ENCODE peak calls at places on chromosome 20, in seven cellular contexts. S is left ventricle myocardium inferior, E is bronchial epithelial cell, Q is choroid plexus epithelial cell, D is upper lobe of left lung, H is dorsolateral prefrontal cortex, L is endothelial cell. F is an unnamed sample.

GRCh38 chr20:38304845-38305447 is 990 bp downstream of the BPI start:
- DNase-seq in H (no peak), D (peak), E (peak), S (no peak), L (peak), Q (peak), F (no peak)

GRCh38 chr20:46970937-46971630 is 76.4 kb downstream of the EYA2 start:
- DNase-seq in D (no peak), Q (peak), L (peak), E (peak), S (no peak), H (no peak), F (no peak)

GRCh38 chr20:6265204-6265904 is 142.5 kb upstream of the FERMT1 start:
- DNase-seq in Q (peak), L (no peak), S (no peak), H (no peak), E (peak), D (no peak), F (no peak)

GRCh38 chr20:41370176-41370575 is 3.6 kb upstream of the EMILIN3 start:
- DNase-seq in S (no peak), Q (no peak), D (no peak), H (no peak), E (peak), L (no peak), F (no peak)

GRCh38 chr20:38426006-38426405 is 9.1 kb downstream of the SNHG17 start:
- DNase-seq in S (no peak), D (no peak), L (no peak), E (peak), Q (peak), H (peak), F (no peak)

GRCh38 chr20:8401491-8401890 is 269.4 kb downstream of the PLCB1 start:
- DNase-seq in H (no peak), E (no peak), D (no peak), L (no peak), Q (peak), S (no peak), F (no peak)

GRCh38 chr20:62266340-62266739 is 28.0 kb downstream of the OSBPL2 start:
- DNase-seq in E (no peak), D (no peak), S (no peak), Q (peak), H (no peak), L (no peak), F (no peak)

GRCh38 chr20:11766961-11767360 is 150.7 kb upstream of the BTBD3 start:
- DNase-seq in S (no peak), D (no peak), H (no peak), E (peak), Q (no peak), L (no peak), F (no peak)

GRCh38 chr20:37590938-37591490 is 63.3 kb upstream of the BLCAP start:
- DNase-seq in L (no peak), D (no peak), H (no peak), Q (no peak), E (no peak), S (no peak), F (no peak)

GRCh38 chr20:33013701-33014326 is 6.3 kb downstream of the BPIFB2 start:
- DNase-seq in Q (no peak), L (no peak), E (no peak), D (no peak), S (no peak), H (no peak), F (no peak)

GRCh38 chr20:13788167-13788834 is 3.5 kb downstream of the NDUFAF5 start:
- DNase-seq in D (peak), Q (peak), E (peak), L (peak), S (no peak), H (peak), F (no peak)

GRCh38 chr20:52999040-52999439 is 26.9 kb downstream of the TSHZ2 start:
- DNase-seq in D (no peak), E (no peak), L (no peak), S (no peak), Q (no peak), H (no peak), F (no peak)

GRCh38 chr20:5735845-5736530 is 14.2 kb upstream of the SHLD1 start:
- DNase-seq in E (no peak), S (no peak), H (no peak), Q (no peak), L (no peak), D (no peak), F (no peak)

GRCh38 chr20:18394363-18394762 is 72.5 kb downstream of the DZANK1 start:
- DNase-seq in S (no peak), H (no peak), D (no peak), E (no peak), L (no peak), Q (no peak), F (no peak)

GRCh38 chr20:20102163-20102562 is 49.8 kb downstream of the CFAP61 start:
- DNase-seq in D (no peak), E (no peak), L (no peak), S (no peak), H (no peak), Q (no peak), F (no peak)

GRCh38 chr20:40535816-40536215 is 153.2 kb downstream of the MAFB start:
- DNase-seq in Q (no peak), L (no peak), H (no peak), E (no peak), D (no peak), S (no peak), F (no peak)

GRCh38 chr20:38651562-38651961 is 50.0 kb downstream of the ARHGAP40 start:
- DNase-seq in L (no peak), H (no peak), E (no peak), Q (no peak), S (no peak), D (no peak), F (no peak)

GRCh38 chr20:35497780-35498189 is 31.7 kb downstream of the C20orf173 start:
- DNase-seq in L (no peak), S (peak), Q (no peak), H (peak), D (no peak), E (no peak), F (no peak)
- TF ChIP-seq CTCF in L (no peak), S (no peak), Q (no peak), H (no peak), D (no peak), E (no peak), F (no peak)

GRCh38 chr20:58637466-58638198 is 13.5 kb upstream of the STX16 start:
- DNase-seq in H (no peak), E (no peak), Q (no peak), L (no peak), D (no peak), S (no peak), F (no peak)

GRCh38 chr20:58638467-58639181 is 12.5 kb upstream of the STX16 start:
- DNase-seq in S (no peak), H (no peak), Q (no peak), D (no peak), E (no peak), L (no peak), F (no peak)

GRCh38 chr20:58634818-58635665 is 16.0 kb upstream of the STX16 start:
- DNase-seq in E (no peak), D (no peak), H (no peak), S (no peak), L (no peak), Q (no peak), F (no peak)

GRCh38 chr20:58636396-58636982 is 14.6 kb upstream of the STX16 start:
- DNase-seq in L (no peak), S (no peak), E (no peak), H (no peak), D (no peak), Q (no peak), F (no peak)

DNA sequence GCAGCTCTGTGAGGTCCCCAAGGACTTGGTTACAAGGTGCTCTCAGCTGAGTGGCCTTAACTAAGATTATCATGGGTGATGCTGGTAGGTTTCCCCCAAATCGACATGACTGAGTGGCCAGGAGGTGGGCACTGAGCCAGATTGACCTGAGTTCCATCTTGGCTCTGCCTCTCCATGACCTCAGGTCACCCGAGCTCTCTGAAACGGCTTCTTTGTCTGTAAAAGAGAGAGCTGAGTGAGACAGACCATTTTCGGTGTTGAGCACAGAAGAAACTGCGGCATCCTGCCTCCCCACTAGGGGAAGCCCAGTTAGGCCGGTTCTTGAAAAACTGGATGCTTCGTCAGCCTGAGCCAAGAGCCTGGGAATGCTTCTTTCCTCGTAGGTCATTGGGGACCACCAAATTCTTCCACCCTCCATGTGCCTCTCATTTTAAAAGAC is 14.1 kb upstream of the STX16 start:
- DNase-seq in Q (no peak), D (no peak), E (no peak), S (no peak), H (no peak), L (no peak), F (no peak)
- TF ChIP-seq CTCF in Q (peak), D (no peak), E (peak), S (peak), H (no peak), L (no peak), F (no peak)

GRCh38 chr20:63929071-63929470 is 27.1 kb downstream of the UCKL1 start:
- DNase-seq in S (no peak), E (no peak), Q (no peak), D (no peak), L (no peak), H (no peak), F (no peak)
- TF ChIP-seq CTCF in S (no peak), E (no peak), Q (no peak), D (no peak), L (no peak), H (no peak), F (no peak)

GRCh38 chr20:51171141-51171540 is 148.2 kb upstream of the KCNG1 start:
- DNase-seq in E (peak), H (no peak), Q (no peak), D (no peak), S (no peak), L (no peak), F (no peak)
- TF ChIP-seq CTCF in E (no peak), H (no peak), Q (no peak), D (no peak), S (no peak), L (no peak), F (no peak)

GRCh38 chr20:42485566-42485965 is 704.1 kb downstream of the PTPRT start:
- DNase-seq in E (no peak), L (no peak), D (no peak), S (no peak), H (no peak), Q (no peak), F (no peak)

GRCh38 chr20:42482808-42483207 is 706.9 kb downstream of the PTPRT start:
- DNase-seq in L (no peak), D (no peak), H (no peak), E (no peak), Q (no peak), S (no peak), F (no peak)

GRCh38 chr20:42484335-42484734 is 705.4 kb downstream of the PTPRT start:
- DNase-seq in D (no peak), Q (no peak), H (no peak), L (no peak), S (no peak), E (peak), F (no peak)

GRCh38 chr20:42484790-42485365 is 704.8 kb downstream of the PTPRT start:
- DNase-seq in D (no peak), Q (no peak), L (no peak), H (no peak), S (no peak), E (no peak), F (no peak)

DNA sequence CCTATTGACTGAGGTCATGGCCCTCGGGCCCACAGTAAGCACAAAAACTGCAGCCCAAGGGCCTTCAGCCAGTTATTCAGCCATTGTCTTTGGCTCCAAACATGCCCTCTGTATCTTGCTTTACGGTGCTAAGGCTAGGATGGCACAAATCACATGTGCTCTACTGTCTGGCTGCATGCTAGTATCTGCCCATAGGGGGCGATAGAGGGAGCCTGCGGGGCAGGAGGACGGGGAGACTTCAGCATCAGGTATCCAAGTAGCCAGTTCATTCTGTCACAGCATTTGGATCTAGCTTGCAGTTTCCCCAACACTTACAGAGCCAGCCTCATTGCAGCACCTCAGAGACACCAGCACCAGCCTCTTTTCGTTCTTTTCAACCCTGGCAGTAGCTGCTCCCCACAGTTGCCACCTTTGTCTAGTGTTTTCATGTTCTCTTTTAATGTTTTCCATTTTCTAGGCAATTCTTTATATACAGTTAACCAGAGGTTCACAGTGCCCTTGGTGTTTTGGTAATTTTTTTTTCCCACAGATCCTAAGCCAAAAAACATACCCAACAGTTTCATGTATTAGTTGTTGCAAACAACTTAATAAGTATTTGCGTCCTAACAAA is 705.9 kb downstream of the PTPRT start:
- DNase-seq in D (peak), L (no peak), S (no peak), Q (no peak), H (no peak), E (no peak), F (no peak)
- TF ChIP-seq CTCF in D (peak), L (no peak), S (peak), Q (no peak), H (peak), E (no peak), F (no peak)

F was measured in natural killer cell.